ENCODE peak calls at places on chromosomes 1 and 21, in five cellular contexts. One of them, this sample, is unnamed.

GRCh38 chr1:178434360-178434759 is 62.4 kb downstream of the CLEC20A start:
- DNase-seq in glutamatergic neuron: no peak
- DNase-seq in heart right ventricle: no peak
- DNase-seq in cardiac fibroblast: no peak
- DNase-seq in cardiac muscle cell: no peak
- DNase-seq in this sample: no peak

GRCh38 chr1:29708818-29709710 is 472.7 kb downstream of the PTPRU start:
- DNase-seq in heart right ventricle: no peak
- DNase-seq in glutamatergic neuron: no peak
- DNase-seq in cardiac muscle cell: no peak
- DNase-seq in cardiac fibroblast: peak; percentile 61
- DNase-seq in this sample: no peak

GRCh38 chr1:150165622-150166612 is 16.2 kb downstream of the PLEKHO1 start:
- DNase-seq in cardiac fibroblast: peak; percentile 66
- DNase-seq in cardiac muscle cell: peak; percentile 80
- DNase-seq in glutamatergic neuron: peak; percentile 78
- DNase-seq in heart right ventricle: peak; percentile 62
- DNase-seq in this sample: peak; percentile 48

GRCh38 chr1:225946082-225946620 is 5.1 kb upstream of the LEFTY2 start:
- DNase-seq in cardiac muscle cell: no peak
- DNase-seq in cardiac fibroblast: no peak
- DNase-seq in heart right ventricle: no peak
- DNase-seq in glutamatergic neuron: no peak
- DNase-seq in this sample: no peak

GRCh38 chr1:16212251-16212961 is at the start of gene ARHGEF19:
- DNase-seq in cardiac fibroblast: no peak
- DNase-seq in heart right ventricle: no peak
- DNase-seq in cardiac muscle cell: no peak
- DNase-seq in glutamatergic neuron: no peak
- DNase-seq in this sample: no peak

GRCh38 chr1:162374406-162374805 is 2.2 kb downstream of the SPATA46 start:
- DNase-seq in glutamatergic neuron: no peak
- DNase-seq in heart right ventricle: no peak
- DNase-seq in cardiac fibroblast: no peak
- DNase-seq in cardiac muscle cell: no peak
- DNase-seq in this sample: no peak

GRCh38 chr1:153842006-153842471 is 66.8 kb downstream of the SLC27A3 start:
- DNase-seq in cardiac fibroblast: peak; percentile 12
- DNase-seq in cardiac muscle cell: no peak
- DNase-seq in heart right ventricle: no peak
- DNase-seq in glutamatergic neuron: no peak
- DNase-seq in this sample: no peak

GRCh38 chr21:44294391-44295162 is 5.3 kb upstream of the PFKL start:
- DNase-seq in heart right ventricle: peak; percentile 90
- DNase-seq in cardiac muscle cell: no peak
- DNase-seq in cardiac fibroblast: peak; percentile 72
- DNase-seq in glutamatergic neuron: no peak
- DNase-seq in this sample: no peak

GRCh38 chr1:33122483-33123170 is 41.7 kb downstream of the AZIN2 start:
- DNase-seq in cardiac fibroblast: no peak
- DNase-seq in glutamatergic neuron: no peak
- DNase-seq in heart right ventricle: no peak
- DNase-seq in cardiac muscle cell: no peak
- DNase-seq in this sample: no peak

GRCh38 chr1:36786425-36786824 is 247.9 kb downstream of the GRIK3 start:
- DNase-seq in heart right ventricle: no peak
- DNase-seq in glutamatergic neuron: no peak
- DNase-seq in cardiac muscle cell: no peak
- DNase-seq in cardiac fibroblast: no peak
- DNase-seq in this sample: no peak

GRCh38 chr1:65066766-65067490 is 81.1 kb upstream of the AK4 start:
- DNase-seq in glutamatergic neuron: peak; percentile 70
- DNase-seq in cardiac fibroblast: peak; percentile 95
- DNase-seq in heart right ventricle: peak; percentile 95
- DNase-seq in cardiac muscle cell: peak; percentile 70
- DNase-seq in this sample: peak; percentile 48

GRCh38 chr1:29325675-29326074 is 89.4 kb downstream of the PTPRU start:
- DNase-seq in glutamatergic neuron: no peak
- DNase-seq in cardiac muscle cell: no peak
- DNase-seq in heart right ventricle: peak; percentile 39
- DNase-seq in cardiac fibroblast: no peak
- DNase-seq in this sample: no peak

GRCh38 chr1:23684415-23684814 is 7.2 kb upstream of the RPL11 start:
- DNase-seq in cardiac fibroblast: no peak
- DNase-seq in glutamatergic neuron: no peak
- DNase-seq in cardiac muscle cell: no peak
- DNase-seq in heart right ventricle: no peak
- DNase-seq in this sample: no peak

GRCh38 chr1:221268295-221268694 is 389.1 kb downstream of the HLX start:
- DNase-seq in cardiac muscle cell: no peak
- DNase-seq in cardiac fibroblast: peak; percentile 71
- DNase-seq in glutamatergic neuron: no peak
- DNase-seq in heart right ventricle: no peak
- DNase-seq in this sample: no peak

GRCh38 chr1:232474821-232475220 is 155.1 kb downstream of the SIPA1L2 start:
- DNase-seq in heart right ventricle: no peak
- DNase-seq in cardiac muscle cell: no peak
- DNase-seq in cardiac fibroblast: no peak
- DNase-seq in glutamatergic neuron: no peak
- DNase-seq in this sample: no peak

GRCh38 chr1:235074335-235075120 is 54.1 kb downstream of the TOMM20 start:
- DNase-seq in cardiac muscle cell: peak; percentile 37
- DNase-seq in heart right ventricle: peak; percentile 52
- DNase-seq in glutamatergic neuron: peak; percentile 34
- DNase-seq in cardiac fibroblast: peak; percentile 62
- DNase-seq in this sample: no peak

GRCh38 chr1:180269848-180270766 is 40.0 kb downstream of the LHX4 start:
- DNase-seq in cardiac muscle cell: peak; percentile 19
- DNase-seq in glutamatergic neuron: no peak
- DNase-seq in cardiac fibroblast: no peak
- DNase-seq in heart right ventricle: no peak
- DNase-seq in this sample: no peak

GRCh38 chr1:200090252-200091159 is 63.0 kb downstream of the NR5A2 start:
- DNase-seq in heart right ventricle: no peak
- DNase-seq in cardiac fibroblast: no peak
- DNase-seq in cardiac muscle cell: no peak
- DNase-seq in glutamatergic neuron: no peak
- DNase-seq in this sample: no peak

GRCh38 chr21:26846036-26846931 is 1.1 kb upstream of the ADAMTS1 start:
- DNase-seq in heart right ventricle: peak; percentile 94
- DNase-seq in cardiac muscle cell: peak; percentile 84
- DNase-seq in glutamatergic neuron: peak; percentile 58
- DNase-seq in cardiac fibroblast: peak; percentile 93
- DNase-seq in this sample: peak; percentile 61

GRCh38 chr1:52602328-52603300 is at the start of gene GPX7:
- DNase-seq in heart right ventricle: peak; percentile 39
- DNase-seq in cardiac muscle cell: peak; percentile 44
- DNase-seq in cardiac fibroblast: peak; percentile 66
- DNase-seq in glutamatergic neuron: peak; percentile 52
- DNase-seq in this sample: peak; percentile 25

GRCh38 chr1:196951711-196952394 is 8.3 kb downstream of the CFHR2 start:
- DNase-seq in glutamatergic neuron: no peak
- DNase-seq in cardiac fibroblast: no peak
- DNase-seq in heart right ventricle: no peak
- DNase-seq in cardiac muscle cell: no peak
- DNase-seq in this sample: no peak

GRCh38 chr1:55140546-55140983 is 74.6 kb downstream of the USP24 start:
- DNase-seq in heart right ventricle: peak; percentile 88
- DNase-seq in cardiac fibroblast: peak; percentile 93
- DNase-seq in cardiac muscle cell: peak; percentile 82
- DNase-seq in glutamatergic neuron: peak; percentile 48
- DNase-seq in this sample: peak; percentile 62

GRCh38 chr1:100510441-100510840 is 27.5 kb upstream of the GPR88 start:
- DNase-seq in glutamatergic neuron: no peak
- DNase-seq in cardiac muscle cell: no peak
- DNase-seq in cardiac fibroblast: no peak
- DNase-seq in heart right ventricle: no peak
- DNase-seq in this sample: no peak

GRCh38 chr1:240027059-240027462 is 64.6 kb upstream of the FMN2 start:
- DNase-seq in cardiac fibroblast: peak; percentile 57
- DNase-seq in heart right ventricle: no peak
- DNase-seq in cardiac muscle cell: peak; percentile 69
- DNase-seq in glutamatergic neuron: peak; percentile 56
- DNase-seq in this sample: peak; percentile 46

GRCh38 chr1:116288201-116288598 is 84.8 kb upstream of the ATP1A1 start:
- DNase-seq in cardiac muscle cell: no peak
- DNase-seq in heart right ventricle: no peak
- DNase-seq in cardiac fibroblast: no peak
- DNase-seq in glutamatergic neuron: no peak
- DNase-seq in this sample: no peak

GRCh38 chr1:225882699-225883615 is 777 bp upstream of the TMEM63A start:
- DNase-seq in cardiac fibroblast: peak; percentile 54
- DNase-seq in heart right ventricle: peak; percentile 52
- DNase-seq in glutamatergic neuron: no peak
- DNase-seq in cardiac muscle cell: peak; percentile 51
- DNase-seq in this sample: peak; percentile 47

GRCh38 chr1:53572802-53573148 is 113.6 kb downstream of the DMRTB1 start:
- DNase-seq in glutamatergic neuron: no peak
- DNase-seq in cardiac muscle cell: no peak
- DNase-seq in heart right ventricle: no peak
- DNase-seq in cardiac fibroblast: no peak
- DNase-seq in this sample: no peak

GRCh38 chr1:63103682-63104081 is 218.7 kb upstream of the FOXD3 start:
- DNase-seq in glutamatergic neuron: no peak
- DNase-seq in cardiac muscle cell: no peak
- DNase-seq in heart right ventricle: no peak
- DNase-seq in cardiac fibroblast: no peak
- DNase-seq in this sample: no peak

GRCh38 chr1:84998642-84999280 is 1.8 kb upstream of the MCOLN2 start:
- DNase-seq in glutamatergic neuron: no peak
- DNase-seq in heart right ventricle: no peak
- DNase-seq in cardiac fibroblast: peak; percentile 20
- DNase-seq in cardiac muscle cell: peak; percentile 10
- DNase-seq in this sample: peak; percentile 2
- TF ChIP-seq CTCF in glutamatergic neuron: no peak
- TF ChIP-seq CTCF in heart right ventricle: no peak
- TF ChIP-seq CTCF in cardiac fibroblast: no peak
- TF ChIP-seq CTCF in cardiac muscle cell: no peak
- TF ChIP-seq CTCF in this sample: no peak

GRCh38 chr1:40866408-40866788 is 4.2 kb upstream of the CITED4 start:
- DNase-seq in glutamatergic neuron: no peak
- DNase-seq in heart right ventricle: no peak
- DNase-seq in cardiac fibroblast: no peak
- DNase-seq in cardiac muscle cell: no peak
- DNase-seq in this sample: no peak

GRCh38 chr1:40861227-40862003 is 748 bp downstream of the CITED4 start:
- DNase-seq in heart right ventricle: peak; percentile 26
- DNase-seq in cardiac fibroblast: peak; percentile 55
- DNase-seq in glutamatergic neuron: peak; percentile 48
- DNase-seq in cardiac muscle cell: peak; percentile 68
- DNase-seq in this sample: no peak

GRCh38 chr1:40860706-40861226 is 1.4 kb downstream of the CITED4 start:
- DNase-seq in cardiac fibroblast: no peak
- DNase-seq in heart right ventricle: peak; percentile 22
- DNase-seq in cardiac muscle cell: peak; percentile 35
- DNase-seq in glutamatergic neuron: no peak
- DNase-seq in this sample: no peak

GRCh38 chr1:40859017-40859416 is 3.1 kb downstream of the CITED4 start:
- DNase-seq in cardiac fibroblast: no peak
- DNase-seq in glutamatergic neuron: no peak
- DNase-seq in cardiac muscle cell: no peak
- DNase-seq in heart right ventricle: no peak
- DNase-seq in this sample: no peak

DNA sequence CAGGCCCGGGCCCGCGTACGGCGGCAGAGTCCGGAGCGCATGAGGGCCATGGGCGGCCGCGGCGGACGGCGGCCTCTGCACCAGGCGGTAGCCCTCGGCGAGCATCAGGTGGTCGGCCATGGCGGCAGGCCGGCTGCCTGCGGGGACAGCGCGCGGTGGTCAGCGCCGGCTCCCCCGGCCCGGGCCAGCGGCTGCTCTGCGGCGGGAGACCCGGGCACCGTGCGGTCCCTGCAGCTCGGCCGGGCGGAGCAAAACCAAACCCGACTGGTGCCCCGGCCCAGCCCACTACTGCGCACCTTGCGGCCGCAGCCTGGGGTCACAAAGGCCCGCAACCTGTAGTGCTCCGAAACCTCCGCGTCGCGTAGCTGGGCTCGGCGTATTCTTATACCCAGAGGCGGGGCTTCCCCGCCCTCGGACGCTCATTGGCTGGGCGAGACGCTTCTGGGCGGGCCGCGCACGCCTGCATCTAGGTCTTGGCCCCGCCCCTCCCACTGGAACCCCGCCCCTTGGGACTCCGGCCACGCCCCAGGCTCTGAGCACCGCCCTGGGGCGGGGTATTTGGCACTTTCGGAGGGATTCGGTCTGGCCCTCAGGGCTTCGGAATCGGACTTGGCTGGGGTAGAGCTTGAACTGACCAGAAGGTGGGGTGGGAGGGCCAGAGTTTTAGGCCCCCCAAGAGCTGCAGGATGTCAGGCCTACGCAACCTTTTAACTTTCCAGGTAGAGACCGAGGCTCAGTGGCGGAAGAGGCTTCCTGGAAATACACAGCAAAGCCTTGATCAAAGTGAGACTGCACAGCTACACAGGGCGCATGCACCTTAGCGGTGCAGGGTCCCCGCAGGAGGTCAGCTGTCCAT is at the start of gene CITED4:
- DNase-seq in heart right ventricle: peak; percentile 94
- DNase-seq in cardiac muscle cell: peak; percentile 98
- DNase-seq in glutamatergic neuron: peak; percentile 95
- DNase-seq in cardiac fibroblast: peak; percentile 94
- DNase-seq in this sample: peak; percentile 95
- TF ChIP-seq CTCF in heart right ventricle: no peak
- TF ChIP-seq CTCF in cardiac muscle cell: peak; percentile 23
- TF ChIP-seq CTCF in glutamatergic neuron: no peak
- TF ChIP-seq CTCF in cardiac fibroblast: peak; percentile 23
- TF ChIP-seq CTCF in this sample: no peak

GRCh38 chr1:14140800-14141526 is 441.0 kb downstream of the PRDM2 start:
- DNase-seq in heart right ventricle: peak; percentile 67
- DNase-seq in glutamatergic neuron: no peak
- DNase-seq in cardiac fibroblast: peak; percentile 66
- DNase-seq in cardiac muscle cell: peak; percentile 13
- DNase-seq in this sample: no peak
- TF ChIP-seq CTCF in heart right ventricle: no peak
- TF ChIP-seq CTCF in glutamatergic neuron: no peak
- TF ChIP-seq CTCF in cardiac fibroblast: no peak
- TF ChIP-seq CTCF in cardiac muscle cell: no peak
- TF ChIP-seq CTCF in this sample: no peak

GRCh38 chr1:204123376-204123775 is 28.5 kb downstream of the ETNK2 start:
- DNase-seq in cardiac fibroblast: peak; percentile 23
- DNase-seq in cardiac muscle cell: no peak
- DNase-seq in glutamatergic neuron: peak; percentile 43
- DNase-seq in heart right ventricle: no peak
- DNase-seq in this sample: peak; percentile 32
- TF ChIP-seq CTCF in cardiac fibroblast: peak; percentile 69
- TF ChIP-seq CTCF in cardiac muscle cell: peak; percentile 39
- TF ChIP-seq CTCF in glutamatergic neuron: peak; percentile 35
- TF ChIP-seq CTCF in heart right ventricle: no peak
- TF ChIP-seq CTCF in this sample: peak; percentile 53

GRCh38 chr1:195939844-195940243 is 668.4 kb downstream of the KCNT2 start:
- DNase-seq in cardiac muscle cell: peak; percentile 2
- DNase-seq in heart right ventricle: no peak
- DNase-seq in cardiac fibroblast: no peak
- DNase-seq in glutamatergic neuron: no peak
- DNase-seq in this sample: no peak
- TF ChIP-seq CTCF in cardiac muscle cell: no peak
- TF ChIP-seq CTCF in heart right ventricle: no peak
- TF ChIP-seq CTCF in cardiac fibroblast: no peak
- TF ChIP-seq CTCF in glutamatergic neuron: no peak
- TF ChIP-seq CTCF in this sample: peak; percentile 49

This sample was measured in neural crest cell.